ENCODE peak calls at places on chromosomes 13 and 19, in five cellular contexts. D, C, L, A and W are unnamed samples.

GRCh38 chr13:103525530-103525929 is 459.3 kb upstream of the SLC10A2 start:
- DNase-seq in L (no peak), D (no peak), A (no peak), C (no peak), W (no peak)

GRCh38 chr13:22369840-22370239 is 699.0 kb downstream of the FGF9 start:
- DNase-seq in C (no peak), L (no peak), D (no peak), A (no peak), W (no peak)

GRCh38 chr19:8045872-8046568 is 6.5 kb upstream of the CCL25 start:
- DNase-seq in A (no peak), C (no peak), L (no peak), D (no peak), W (no peak)

GRCh38 chr19:4358709-4359626 is 15.6 kb downstream of the MPND start:
- DNase-seq in C (no peak), D (no peak), L (no peak), A (no peak), W (no peak)

GRCh38 chr19:16927883-16928282 is 39.1 kb downstream of the F2RL3 start:
- DNase-seq in L (no peak), D (no peak), C (no peak), A (no peak), W (no peak)

GRCh38 chr19:6589711-6590457 is 1.1 kb downstream of the CD70 start:
- DNase-seq in C (no peak), D (no peak), L (no peak), A (no peak), W (no peak)

GRCh38 chr13:21685485-21686064 is 14.7 kb downstream of the FGF9 start:
- DNase-seq in L (no peak), D (no peak), A (no peak), C (no peak), W (no peak)

GRCh38 chr19:43738780-43739211 is 16.0 kb downstream of the SMG9 start:
- DNase-seq in D (no peak), L (no peak), A (no peak), C (no peak), W (no peak)

GRCh38 chr19:18749362-18750231 is 41.5 kb downstream of the COMP start:
- DNase-seq in L (no peak), D (no peak), A (no peak), C (no peak), W (no peak)

GRCh38 chr13:71866173-71867091 is 572 bp downstream of the DACH1 start:
- DNase-seq in D (peak; percentile 20), L (no peak), A (no peak), C (no peak), W (no peak)

GRCh38 chr13:113648218-113648615 is 9.8 kb downstream of the ATP4B start:
- DNase-seq in D (no peak), C (no peak), L (no peak), A (no peak), W (no peak)

GRCh38 chr19:38063921-38064320 is 156.9 kb downstream of the SIPA1L3 start:
- DNase-seq in L (no peak), C (no peak), D (no peak), A (no peak), W (no peak)

GRCh38 chr13:26257049-26257448 is 3.1 kb downstream of the CDK8 start:
- DNase-seq in A (no peak), C (no peak), D (no peak), L (no peak), W (no peak)

GRCh38 chr19:55449469-55449868 is 6.4 kb upstream of the SHISA7 start:
- DNase-seq in A (no peak), L (no peak), D (no peak), C (no peak), W (no peak)

GRCh38 chr19:55287361-55288079 is 3.7 kb downstream of the BRSK1 start:
- DNase-seq in D (no peak), A (no peak), L (no peak), C (peak; percentile 72), W (no peak)

GRCh38 chr19:6868341-6868740 is 19.0 kb upstream of the ADGRE1 start:
- DNase-seq in A (no peak), L (no peak), C (no peak), D (no peak), W (no peak)

GRCh38 chr13:109883181-109884180 is 97.1 kb upstream of the IRS2 start:
- DNase-seq in L (no peak), A (no peak), C (no peak), D (no peak), W (no peak)

GRCh38 chr13:50358221-50358620 is 343.0 kb downstream of the KCNRG start:
- DNase-seq in D (peak; percentile 4), C (no peak), A (no peak), L (no peak), W (no peak)

GRCh38 chr19:48342841-48343540 is 17.6 kb downstream of the EMP3 start:
- DNase-seq in A (no peak), C (no peak), D (peak; percentile 46), L (no peak), W (no peak)

GRCh38 chr19:15850385-15850784 is 34.9 kb upstream of the OR10H1 start:
- DNase-seq in D (no peak), A (no peak), C (no peak), L (no peak), W (no peak)

GRCh38 chr13:102847272-102848234 is 1.7 kb downstream of the ERCC5 start:
- DNase-seq in L (no peak), C (no peak), D (peak; percentile 47), A (no peak), W (no peak)

GRCh38 chr19:51129716-51130115 is 5.0 kb downstream of the SIGLEC9 start:
- DNase-seq in A (no peak), C (no peak), L (no peak), D (no peak), W (no peak)

GRCh38 chr19:13689050-13689449 is 75.3 kb upstream of the MRI1 start:
- DNase-seq in C (no peak), D (peak; percentile 31), L (no peak), A (no peak), W (no peak)

GRCh38 chr13:95509521-95510315 is 42.8 kb upstream of the CLDN10 start:
- DNase-seq in L (no peak), C (no peak), A (no peak), D (peak; percentile 17), W (peak; percentile 62)

GRCh38 chr19:17153996-17154395 is 61.2 kb upstream of the USE1 start:
- DNase-seq in C (no peak), L (no peak), D (no peak), A (no peak), W (no peak)

GRCh38 chr13:40665061-40665753 is 1.2 kb downstream of the FOXO1 start:
- DNase-seq in D (peak; percentile 59), A (no peak), C (no peak), L (no peak), W (no peak)

GRCh38 chr19:10228925-10229324 is 2.2 kb downstream of the S1PR2 start:
- DNase-seq in D (peak; percentile 67), C (no peak), A (no peak), L (no peak), W (no peak)

GRCh38 chr19:14410054-14410774 is 8.9 kb downstream of the DDX39A start:
- DNase-seq in C (no peak), L (no peak), A (no peak), D (no peak), W (no peak)

GRCh38 chr13:36548129-36548528 is 115.8 kb downstream of the CCNA1 start:
- DNase-seq in A (no peak), C (no peak), L (no peak), D (no peak), W (no peak)

GRCh38 chr19:33684550-33685303 is 63.0 kb downstream of the CHST8 start:
- DNase-seq in C (no peak), D (no peak), L (no peak), A (no peak), W (no peak)

GRCh38 chr13:40275636-40276035 is 390.8 kb downstream of the FOXO1 start:
- DNase-seq in C (no peak), L (peak; percentile 34), D (peak; percentile 46), A (no peak), W (no peak)